ENCODE peak calls at places on chromosomes 4 and X, in ten cellular contexts. X is lung, K is MM.1S, E is thoracic aorta, A is mammary epithelial cell, D is tibial artery, U is lower lobe of right lung, V is ovary, R is fibroblast of lung, N is adrenal gland. L is an unnamed sample.

GRCh38 chr4:152197211-152197610 is 338.7 kb downstream of the FBXW7 start:
- DNase-seq in E (no peak), D (no peak), N (no peak), A (no peak), K (no peak), X (no peak), R (no peak), V (no peak), U (no peak), L (no peak)

GRCh38 chrX:39308126-39308525 is 506.9 kb downstream of the MID1IP1 start:
- DNase-seq in N (no peak), R (no peak), X (no peak), K (no peak), D (no peak), E (no peak), A (no peak), V (no peak), U (no peak), L (no peak)

GRCh38 chrX:8783100-8784098 is 17.8 kb downstream of the FAM9A start:
- DNase-seq in X (peak; percentile 42), N (no peak), U (no peak), R (no peak), D (no peak), K (peak; percentile 37), V (no peak), A (no peak), E (no peak), L (no peak)

GRCh38 chrX:31178769-31179125 is 106.9 kb upstream of the FTHL17 start:
- DNase-seq in E (no peak), V (no peak), K (no peak), N (no peak), D (no peak), U (no peak), X (no peak), R (no peak), A (no peak), L (no peak)

GRCh38 chrX:118973389-118974087 is 880 bp upstream of the LONRF3 start:
- DNase-seq in A (no peak), X (no peak), E (no peak), N (peak; percentile 50), U (peak; percentile 48), D (peak; percentile 37), K (no peak), R (no peak), V (peak; percentile 44), L (peak; percentile 18)

GRCh38 chr4:119525771-119526712 is 102.6 kb downstream of the PDE5A start:
- DNase-seq in V (no peak), X (no peak), E (no peak), D (no peak), N (no peak), K (no peak), R (peak; percentile 31), A (no peak), U (no peak), L (no peak)

GRCh38 chrX:154436597-154437397 is at the start of gene GDI1:
- DNase-seq in X (peak; percentile 51), U (peak; percentile 71), E (no peak), N (no peak), A (no peak), V (peak; percentile 72), K (peak; percentile 21), R (peak; percentile 31), D (peak; percentile 42), L (peak; percentile 65)

GRCh38 chr4:73312967-73313366 is 54.4 kb upstream of the ANKRD17 start:
- DNase-seq in V (no peak), E (no peak), R (no peak), A (no peak), U (no peak), D (no peak), X (no peak), K (no peak), N (no peak), L (no peak)

GRCh38 chrX:52031371-52031770 is 37.6 kb downstream of the MAGED4B start:
- DNase-seq in K (no peak), R (no peak), E (no peak), N (no peak), D (no peak), X (no peak), A (no peak), V (no peak), U (no peak), L (no peak)

GRCh38 chr4:75561789-75562188 is 5.9 kb downstream of the ODAPH start:
- DNase-seq in X (peak; percentile 41), R (no peak), E (no peak), U (no peak), K (no peak), N (no peak), V (no peak), A (peak; percentile 23), D (no peak), L (no peak)

GRCh38 chr4:6184169-6184568 is 16.2 kb downstream of the JAKMIP1 start:
- DNase-seq in R (no peak), K (peak; percentile 23), X (no peak), N (no peak), E (no peak), V (no peak), U (no peak), A (no peak), D (no peak), L (no peak)

GRCh38 chr4:124061413-124061812 is 651.1 kb downstream of the ANKRD50 start:
- DNase-seq in R (peak; percentile 78), U (no peak), K (no peak), X (no peak), A (peak; percentile 52), D (no peak), N (no peak), E (no peak), V (no peak), L (no peak)

GRCh38 chr4:187444061-187444460 is 551.5 kb upstream of the ZFP42 start:
- DNase-seq in N (no peak), D (no peak), X (no peak), V (no peak), A (peak; percentile 45), E (no peak), K (no peak), U (no peak), R (no peak), L (no peak)

GRCh38 chrX:38112566-38112965 is 106.2 kb downstream of the SYTL5 start:
- DNase-seq in N (no peak), X (no peak), A (no peak), K (peak; percentile 67), R (no peak), U (no peak), E (no peak), V (no peak), D (no peak), L (no peak)

GRCh38 chrX:104922206-104922621 is 298.3 kb downstream of the TEX13A start:
- DNase-seq in D (peak; percentile 56), V (peak; percentile 55), A (peak; percentile 58), X (peak; percentile 82), R (peak; percentile 54), E (peak; percentile 5), K (peak; percentile 83), U (peak; percentile 60), N (peak; percentile 84), L (peak; percentile 17)

GRCh38 chr4:189897667-189898066 is 43.0 kb upstream of the FRG1 start:
- DNase-seq in N (no peak), K (no peak), U (no peak), E (no peak), D (no peak), X (no peak), R (no peak), V (no peak), A (no peak), L (no peak)
- H3K27me3 ChIP-seq in N (no peaks in the 10 kb centered on the region), K (no peaks in the 10 kb centered on the region), U (no peaks in the 10 kb centered on the region), E (no peaks in the 10 kb centered on the region), D (no peaks in the 10 kb centered on the region), X (no peaks in the 10 kb centered on the region), R (no peaks in the 10 kb centered on the region), V (no peaks in the 10 kb centered on the region), A (no peaks in the 10 kb centered on the region), L (no peaks in the 10 kb centered on the region)

DNA sequence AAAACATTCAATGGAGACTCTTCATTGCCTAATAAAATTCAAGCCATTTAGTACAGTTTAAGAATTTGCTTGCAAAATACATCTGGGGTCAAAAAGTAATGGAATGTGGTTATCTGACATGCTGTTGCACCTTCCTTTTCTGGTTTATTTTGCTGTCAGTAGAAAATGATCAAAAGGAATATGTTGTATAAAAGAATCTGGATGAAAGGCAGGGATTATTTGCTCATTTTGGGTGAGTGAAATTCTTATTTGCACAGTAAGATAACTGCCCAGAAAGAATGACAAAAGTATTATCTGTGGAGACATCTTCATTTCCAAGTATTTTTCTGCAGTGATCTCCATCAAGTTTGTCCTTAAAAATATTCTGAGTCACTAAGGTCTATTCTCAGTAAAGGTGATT is 30.4 kb downstream of the BOD1L1 start:
- DNase-seq in A (no peak), E (no peak), N (no peak), U (no peak), R (no peak), D (no peak), K (no peak), X (no peak), V (no peak), L (no peak)
- H3K36me3 ChIP-seq in A (peaks cover 9% of the 10 kb centered on the region), E (peaks cover 36% of the 10 kb centered on the region), N (peaks cover 37% of the 10 kb centered on the region), U (peaks cover 82% of the 10 kb centered on the region), R (peaks cover 5% of the 10 kb centered on the region), D (peaks cover 93% of the 10 kb centered on the region), K (no peaks in the 10 kb centered on the region), X (peaks cover 23% of the 10 kb centered on the region), V (no peaks in the 10 kb centered on the region), L (peaks cover 46% of the 10 kb centered on the region)

GRCh38 chr4:4869731-4870483 is 10.4 kb downstream of the MSX1 start:
- DNase-seq in X (no peak), D (no peak), K (no peak), A (no peak), U (no peak), V (no peak), E (no peak), N (no peak), R (no peak), L (no peak)
- H3K27me3 ChIP-seq in X (peaks cover 24% of the 10 kb centered on the region), D (no peaks in the 10 kb centered on the region), K (peaks cover 75% of the 10 kb centered on the region), A (peaks cover 75% of the 10 kb centered on the region), U (peaks cover 100% of the 10 kb centered on the region), V (peaks cover 9% of the 10 kb centered on the region), E (peaks cover 26% of the 10 kb centered on the region), N (peaks cover 94% of the 10 kb centered on the region), R (peaks cover 81% of the 10 kb centered on the region), L (peaks cover 100% of the 10 kb centered on the region)

DNA sequence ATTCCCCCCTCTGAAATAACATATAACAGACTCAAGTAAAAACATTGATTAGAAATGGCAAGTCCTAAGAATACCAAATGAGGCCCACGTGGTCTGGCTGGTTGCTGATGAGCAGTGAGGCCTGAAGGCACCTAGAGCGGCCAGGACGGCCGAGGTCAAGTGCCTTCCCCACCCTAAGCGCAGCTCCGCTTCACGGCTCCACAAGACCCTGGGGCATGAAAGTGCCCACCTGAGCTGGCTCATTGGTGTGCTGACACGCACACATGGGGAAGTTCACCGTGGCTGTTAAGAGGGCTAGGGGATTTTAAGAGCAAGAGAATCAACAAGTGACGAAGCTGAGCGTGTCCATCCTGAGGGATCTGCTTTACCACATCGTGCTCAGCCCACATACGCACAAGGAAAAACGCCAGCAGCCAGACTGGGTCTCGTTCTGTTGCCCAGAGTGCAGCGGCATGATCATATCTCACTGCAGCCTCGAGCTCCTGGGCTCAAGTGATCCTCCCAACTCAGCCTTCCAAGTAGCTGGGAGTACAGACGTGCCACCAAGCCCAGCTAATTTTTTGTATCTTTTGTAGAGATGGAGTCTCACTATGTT is 22.4 kb downstream of the DCTD start:
- DNase-seq in K (no peak), R (no peak), A (no peak), N (no peak), D (no peak), E (no peak), X (no peak), V (no peak), U (no peak), L (no peak)
- H3K36me3 ChIP-seq in K (peaks cover 5% of the 10 kb centered on the region), R (peaks cover 5% of the 10 kb centered on the region), A (peaks cover 21% of the 10 kb centered on the region), N (peaks cover 76% of the 10 kb centered on the region), D (peaks cover 82% of the 10 kb centered on the region), E (peaks cover 47% of the 10 kb centered on the region), X (peaks cover 29% of the 10 kb centered on the region), V (no peaks in the 10 kb centered on the region), U (peaks cover 87% of the 10 kb centered on the region), L (peaks cover 3% of the 10 kb centered on the region)